ENCODE peak calls at places on chromosome 12, in seven cellular contexts. X, V, Z, G, W, C and P are unnamed samples.

GRCh38 chr12:7142057-7142644 is 12.0 kb downstream of the CLSTN3 start:
- DNase-seq in X (no peak), V (peak; percentile 67), Z (no peak), G (no peak), W (peak; percentile 59), C (peak; percentile 79), P (no peak)

GRCh38 chr12:48687595-48687994 is 5.6 kb upstream of the KANSL2 start:
- DNase-seq in X (no peak), V (no peak), Z (no peak), G (no peak), W (no peak), C (no peak), P (no peak)

GRCh38 chr12:95480230-95480629 is 6.3 kb downstream of the METAP2 start:
- DNase-seq in X (no peak), V (no peak), Z (peak; percentile 38), G (no peak), W (no peak), C (no peak), P (no peak)

GRCh38 chr12:112852127-112852526 is 54.6 kb upstream of the OAS1 start:
- DNase-seq in X (no peak), V (peak; percentile 96), Z (no peak), G (no peak), W (no peak), C (no peak), P (no peak)

GRCh38 chr12:122090759-122091535 is 12.4 kb downstream of the MLXIP start:
- DNase-seq in X (no peak), V (no peak), Z (peak; percentile 86), G (no peak), W (no peak), C (no peak), P (no peak)

GRCh38 chr12:89384050-89384749 is 31.9 kb upstream of the DUSP6 start:
- DNase-seq in X (no peak), V (peak; percentile 56), Z (peak; percentile 79), G (peak; percentile 39), W (no peak), C (no peak), P (peak; percentile 73)

GRCh38 chr12:112303004-112303403 is 79.2 kb downstream of the HECTD4 start:
- DNase-seq in X (no peak), V (no peak), Z (peak; percentile 64), G (no peak), W (peak; percentile 64), C (peak; percentile 59), P (no peak)

GRCh38 chr12:46266869-46267617 is 1.8 kb downstream of the SLC38A1 start:
- DNase-seq in X (peak; percentile 38), V (peak; percentile 88), Z (no peak), G (peak; percentile 57), W (peak; percentile 65), C (peak; percentile 83), P (peak; percentile 52)

GRCh38 chr12:26318661-26319068 is 123.3 kb downstream of the SSPN start:
- DNase-seq in X (peak; percentile 50), V (no peak), Z (peak; percentile 68), G (peak; percentile 63), W (peak; percentile 37), C (no peak), P (no peak)

GRCh38 chr12:54428050-54429013 is 9.3 kb upstream of the ITGA5 start:
- DNase-seq in X (no peak), V (no peak), Z (no peak), G (no peak), W (no peak), C (no peak), P (no peak)

GRCh38 chr12:97940629-97941028 is 478.0 kb downstream of the RMST start:
- DNase-seq in X (no peak), V (no peak), Z (no peak), G (no peak), W (no peak), C (no peak), P (no peak)

GRCh38 chr12:49327887-49328286 is 4.8 kb downstream of the TROAP start:
- DNase-seq in X (no peak), V (no peak), Z (no peak), G (no peak), W (no peak), C (no peak), P (no peak)

GRCh38 chr12:124730455-124730932 is 133.2 kb downstream of the SCARB1 start:
- DNase-seq in X (no peak), V (peak; percentile 78), Z (no peak), G (peak; percentile 63), W (no peak), C (no peak), P (no peak)

GRCh38 chr12:50282581-50283229 is 615 bp downstream of the LIMA1 start:
- DNase-seq in X (no peak), V (peak; percentile 66), Z (no peak), G (no peak), W (no peak), C (no peak), P (no peak)

GRCh38 chr12:66929121-66929520 is 250.2 kb upstream of the GRIP1 start:
- DNase-seq in X (no peak), V (no peak), Z (no peak), G (no peak), W (peak; percentile 73), C (no peak), P (no peak)

GRCh38 chr12:91250273-91250672 is 67.7 kb upstream of the DCN start:
- DNase-seq in X (no peak), V (no peak), Z (no peak), G (no peak), W (no peak), C (no peak), P (no peak)

GRCh38 chr12:57518920-57519757 is 1.2 kb downstream of the DDIT3 start:
- DNase-seq in X (peak; percentile 31), V (peak; percentile 71), Z (no peak), G (no peak), W (peak; percentile 35), C (peak; percentile 73), P (peak; percentile 66)

GRCh38 chr12:57887631-57888406 is 41.3 kb upstream of the CTDSP2 start:
- DNase-seq in X (no peak), V (peak; percentile 66), Z (no peak), G (no peak), W (no peak), C (no peak), P (no peak)

GRCh38 chr12:102216086-102216691 is 18.6 kb upstream of the PMCH start:
- DNase-seq in X (no peak), V (no peak), Z (peak; percentile 23), G (no peak), W (no peak), C (no peak), P (no peak)

GRCh38 chr12:131142891-131143637 is 189.4 kb downstream of the ADGRD1 start:
- DNase-seq in X (no peak), V (no peak), Z (no peak), G (no peak), W (no peak), C (peak; percentile 42), P (no peak)

GRCh38 chr12:586318-587071 is 76.8 kb downstream of the NINJ2 start:
- DNase-seq in X (no peak), V (no peak), Z (no peak), G (no peak), W (no peak), C (no peak), P (no peak)